ENCODE peak calls at places on chromosomes 5 and 9, in ten cellular contexts. G is HFFc6, W is GM13977, M is cardiac fibroblast, B is lower lobe of right lung, I is spleen, X is epithelial cell of esophagus, Q is left ventricle myocardium inferior, L is AG04449, E is dorsolateral prefrontal cortex. R is an unnamed sample.

GRCh38 chr5:143094087-143094511 is 309.4 kb downstream of the NR3C1 start:
- DNase-seq in G (no peak), W (peak; percentile 15), M (peak; percentile 39), B (no peak), I (no peak), X (peak; percentile 56), Q (no peak), L (no peak), E (no peak), R (peak; percentile 9)

GRCh38 chr5:36664762-36665161 is 58.4 kb downstream of the SLC1A3 start:
- DNase-seq in G (no peak), W (no peak), M (no peak), B (no peak), I (no peak), X (peak; percentile 67), Q (no peak), L (no peak), E (no peak), R (no peak)

GRCh38 chr5:42756630-42757601 is at the start of gene CCDC152:
- DNase-seq in G (no peak), W (no peak), M (peak; percentile 30), B (no peak), I (no peak), X (peak; percentile 4), Q (no peak), L (no peak), E (peak; percentile 46), R (no peak)

GRCh38 chr5:82265052-82265451 is 13.1 kb downstream of the RPS23 start:
- DNase-seq in G (no peak), W (no peak), M (peak; percentile 62), B (no peak), I (no peak), X (no peak), Q (no peak), L (no peak), E (no peak), R (no peak)

GRCh38 chr5:38724301-38725030 is 121.3 kb upstream of the OSMR start:
- DNase-seq in G (peak; percentile 25), W (no peak), M (no peak), B (no peak), I (no peak), X (peak; percentile 5), Q (no peak), L (no peak), E (no peak), R (no peak)

GRCh38 chr5:122163151-122164069 is 34.1 kb downstream of the ZNF474 start:
- DNase-seq in G (peak; percentile 87), W (no peak), M (peak; percentile 85), B (no peak), I (no peak), X (peak; percentile 93), Q (no peak), L (peak; percentile 88), E (no peak), R (no peak)

GRCh38 chr9:84293001-84293798 is 47.4 kb downstream of the SLC28A3 start:
- DNase-seq in G (no peak), W (peak; percentile 31), M (no peak), B (no peak), I (no peak), X (no peak), Q (no peak), L (no peak), E (no peak), R (no peak)

GRCh38 chr5:68746220-68747076 is 347.4 kb upstream of the SLC30A5 start:
- DNase-seq in G (no peak), W (no peak), M (no peak), B (no peak), I (no peak), X (no peak), Q (no peak), L (no peak), E (no peak), R (no peak)

GRCh38 chr5:150125334-150125733 is 30.3 kb downstream of the PDGFRB start:
- DNase-seq in G (no peak), W (no peak), M (no peak), B (no peak), I (no peak), X (no peak), Q (no peak), L (no peak), E (no peak), R (no peak)

GRCh38 chr5:150124111-150124557 is 31.5 kb downstream of the PDGFRB start:
- DNase-seq in G (no peak), W (no peak), M (no peak), B (no peak), I (peak; percentile 73), X (no peak), Q (no peak), L (no peak), E (no peak), R (no peak)

GRCh38 chr5:150124596-150124995 is 31.0 kb downstream of the PDGFRB start:
- DNase-seq in G (no peak), W (no peak), M (no peak), B (no peak), I (peak; percentile 56), X (no peak), Q (no peak), L (no peak), E (no peak), R (no peak)

GRCh38 chr5:150126921-150127265 is 28.8 kb downstream of the PDGFRB start:
- DNase-seq in G (no peak), W (no peak), M (no peak), B (no peak), I (no peak), X (no peak), Q (no peak), L (no peak), E (no peak), R (no peak)

DNA sequence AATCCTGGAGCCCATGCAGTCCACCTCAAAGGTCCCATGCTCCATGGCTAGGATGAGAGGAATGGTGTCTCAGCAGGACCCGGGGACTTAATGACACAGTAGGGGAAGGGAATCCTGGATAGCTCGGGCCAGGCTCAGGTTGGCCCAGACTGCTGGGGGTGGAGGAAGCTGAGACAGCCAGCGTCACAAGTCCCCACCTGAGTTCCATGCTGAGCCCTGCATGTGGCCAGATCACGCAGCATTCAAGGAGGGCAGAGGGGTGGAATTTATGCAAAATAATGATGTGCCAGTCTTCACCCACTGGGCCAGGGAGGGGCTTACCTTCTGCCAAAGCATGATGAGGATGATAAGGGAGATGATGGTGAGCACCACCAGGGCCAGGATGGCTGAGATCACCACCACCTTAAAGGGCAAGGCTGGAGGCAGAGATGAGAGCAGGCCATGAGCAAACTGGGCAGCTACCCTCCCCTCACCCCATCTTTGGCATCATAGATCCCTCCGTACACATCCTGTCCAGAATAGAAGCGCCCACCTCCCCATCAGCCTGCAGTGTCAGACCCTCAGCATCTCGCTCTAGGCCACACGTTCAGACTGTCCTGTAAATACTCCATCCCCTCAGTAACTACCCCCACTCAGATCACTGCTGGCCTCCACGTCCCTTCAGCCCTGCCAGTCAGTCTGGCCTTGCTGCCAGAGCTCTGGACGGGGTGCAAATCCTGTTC is 29.3 kb downstream of the PDGFRB start:
- DNase-seq in G (no peak), W (no peak), M (no peak), B (no peak), I (no peak), X (no peak), Q (no peak), L (no peak), E (no peak), R (no peak)
- TF ChIP-seq CTCF in G (no peak), W (no peak), M (no peak), B (no peak), I (no peak), X (no peak), Q (no peak), L (no peak), E (no peak), R (no peak)

DNA sequence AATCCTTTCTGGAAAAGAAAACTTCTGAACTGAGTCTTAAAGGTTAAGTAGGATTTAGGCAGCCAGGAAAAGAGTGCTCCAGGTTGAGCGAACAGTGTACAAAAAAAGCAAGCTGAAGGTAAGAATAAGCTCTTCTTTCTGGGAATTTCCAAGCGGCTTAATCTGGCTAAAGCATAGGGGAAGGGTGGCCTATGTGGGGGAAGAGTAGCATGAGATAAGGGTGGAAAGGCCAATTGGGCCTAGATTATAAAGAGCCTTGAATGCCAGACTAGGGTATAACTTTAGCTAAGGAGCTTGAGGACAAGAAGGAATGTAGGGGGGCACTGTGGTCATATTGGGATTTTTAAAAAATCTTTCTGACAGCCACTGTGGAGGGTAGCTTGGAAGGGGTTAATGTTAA is 37.3 kb upstream of the NR5A1 start:
- DNase-seq in G (no peak), W (no peak), M (no peak), B (no peak), I (no peak), X (no peak), Q (no peak), L (no peak), E (no peak), R (no peak)
- TF ChIP-seq CTCF in G (no peak), W (no peak), M (no peak), B (no peak), I (no peak), X (no peak), Q (no peak), L (no peak), E (no peak), R (no peak)

GRCh38 chr5:10610058-10610457 is 46.2 kb downstream of the ANKRD33B start:
- DNase-seq in G (no peak), W (no peak), M (no peak), B (no peak), I (no peak), X (no peak), Q (no peak), L (no peak), E (no peak), R (no peak)

GRCh38 chr5:10607666-10608442 is 44.0 kb downstream of the ANKRD33B start:
- DNase-seq in G (no peak), W (no peak), M (peak; percentile 90), B (peak; percentile 53), I (no peak), X (no peak), Q (peak; percentile 45), L (no peak), E (no peak), R (no peak)

GRCh38 chr5:10611290-10611689 is 47.4 kb downstream of the ANKRD33B start:
- DNase-seq in G (no peak), W (no peak), M (no peak), B (no peak), I (no peak), X (no peak), Q (no peak), L (no peak), E (no peak), R (no peak)

GRCh38 chr5:10615693-10616092 is 51.8 kb downstream of the ANKRD33B start:
- DNase-seq in G (no peak), W (no peak), M (no peak), B (no peak), I (no peak), X (no peak), Q (no peak), L (no peak), E (no peak), R (no peak)

DNA sequence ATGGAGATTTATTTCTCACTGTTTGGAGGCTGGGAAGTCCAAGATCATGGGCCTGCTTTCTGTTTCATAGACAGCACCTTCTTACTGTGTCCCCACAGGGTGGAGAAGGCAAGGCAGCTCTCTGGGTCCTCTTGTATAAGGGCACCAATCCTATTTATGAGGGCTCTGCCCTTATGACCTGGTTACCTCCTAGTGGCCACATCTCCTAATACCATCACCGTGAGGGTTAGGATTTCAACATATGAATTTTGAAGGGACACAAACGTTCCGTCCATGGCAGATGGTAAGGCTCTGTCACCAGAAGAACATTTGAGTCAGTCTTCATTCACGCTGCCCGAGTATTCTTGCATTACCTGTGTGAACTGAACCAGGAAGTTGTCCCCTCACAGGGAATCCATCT is 48.4 kb downstream of the ANKRD33B start:
- DNase-seq in G (no peak), W (no peak), M (no peak), B (no peak), I (no peak), X (no peak), Q (no peak), L (no peak), E (no peak), R (no peak)
- TF ChIP-seq CTCF in G (peak; percentile 16), W (peak; percentile 1), M (no peak), B (no peak), I (no peak), X (no peak), Q (no peak), L (no peak), E (no peak), R (no peak)

GRCh38 chr9:137721479-137721878 is 102.7 kb downstream of the EHMT1 start:
- DNase-seq in G (no peak), W (no peak), M (no peak), B (no peak), I (no peak), X (no peak), Q (no peak), L (no peak), E (no peak), R (no peak)

GRCh38 chr9:137722481-137722880 is 103.7 kb downstream of the EHMT1 start:
- DNase-seq in G (no peak), W (no peak), M (no peak), B (no peak), I (no peak), X (no peak), Q (no peak), L (no peak), E (no peak), R (no peak)

GRCh38 chr9:137720571-137721110 is 101.8 kb downstream of the EHMT1 start:
- DNase-seq in G (no peak), W (no peak), M (no peak), B (no peak), I (no peak), X (peak; percentile 98), Q (no peak), L (no peak), E (no peak), R (no peak)

GRCh38 chr9:137723396-137724113 is 104.8 kb downstream of the EHMT1 start:
- DNase-seq in G (no peak), W (no peak), M (no peak), B (no peak), I (no peak), X (no peak), Q (no peak), L (no peak), E (no peak), R (no peak)

GRCh38 chr9:137721899-137722298 is 103.1 kb downstream of the EHMT1 start:
- DNase-seq in G (no peak), W (no peak), M (no peak), B (no peak), I (no peak), X (no peak), Q (no peak), L (no peak), E (no peak), R (no peak)
- TF ChIP-seq CTCF in G (peak; percentile 18), W (peak; percentile 13), M (no peak), B (no peak), I (peak; percentile 9), X (no peak), Q (no peak), L (no peak), E (peak; percentile 9), R (peak; percentile 37)

R was measured in neural crest cell.